ENCODE peak calls at places on chromosome 7, in eight cellular contexts. T, D, J, U, W, X, N and I are unnamed samples.

GRCh38 chr7:70776627-70777101 is 355.3 kb upstream of the GALNT17 start:
- DNase-seq in T (no peak), D (no peak), J (peak), U (no peak), W (no peak), X (no peak), N (no peak), I (no peak)

GRCh38 chr7:75624134-75624832 is 114.5 kb downstream of the HIP1 start:
- DNase-seq in T (no peak), D (no peak), J (no peak), U (no peak), W (no peak), X (no peak), N (peak), I (no peak)

GRCh38 chr7:129914536-129915272 is 38.1 kb downstream of the UBE2H start:
- DNase-seq in T (no peak), D (no peak), J (no peak), U (peak), W (no peak), X (no peak), N (no peak), I (no peak)

GRCh38 chr7:145030754-145031153 is 194.9 kb upstream of the TPK1 start:
- DNase-seq in T (no peak), D (no peak), J (no peak), U (no peak), W (no peak), X (no peak), N (no peak), I (no peak)

GRCh38 chr7:148173296-148173695 is 417.3 kb upstream of the C7orf33 start:
- DNase-seq in T (no peak), D (no peak), J (no peak), U (no peak), W (no peak), X (no peak), N (no peak), I (no peak)

GRCh38 chr7:77351539-77352004 is 64.6 kb downstream of the GSAP start:
- DNase-seq in T (no peak), D (peak), J (peak), U (peak), W (no peak), X (no peak), N (no peak), I (no peak)

GRCh38 chr7:48680996-48681395 is 243.4 kb upstream of the CDC14C start:
- DNase-seq in T (no peak), D (no peak), J (no peak), U (no peak), W (no peak), X (no peak), N (no peak), I (no peak)

GRCh38 chr7:137923380-137923779 is 76.6 kb upstream of the DGKI start:
- DNase-seq in T (no peak), D (no peak), J (no peak), U (no peak), W (no peak), X (no peak), N (no peak), I (no peak)

GRCh38 chr7:121872831-121873764 is at the start of gene PTPRZ1:
- DNase-seq in T (peak), D (peak), J (no peak), U (peak), W (no peak), X (no peak), N (no peak), I (no peak)

GRCh38 chr7:149414745-149415390 is 46.0 kb downstream of the ZNF777 start:
- DNase-seq in T (peak), D (peak), J (no peak), U (peak), W (no peak), X (no peak), N (no peak), I (no peak)

GRCh38 chr7:136036336-136036735 is 59.2 kb upstream of the MTPN start:
- DNase-seq in T (no peak), D (no peak), J (no peak), U (no peak), W (no peak), X (no peak), N (no peak), I (no peak)

GRCh38 chr7:96181174-96181573 is 140.7 kb downstream of the SLC25A13 start:
- DNase-seq in T (no peak), D (no peak), J (no peak), U (no peak), W (no peak), X (no peak), N (no peak), I (no peak)

GRCh38 chr7:157576415-157576814 is 239.6 kb downstream of the DNAJB6 start:
- DNase-seq in T (no peak), D (no peak), J (no peak), U (no peak), W (no peak), X (no peak), N (no peak), I (no peak)

GRCh38 chr7:20240080-20240926 is 23.1 kb upstream of the MACC1 start:
- DNase-seq in T (no peak), D (no peak), J (peak), U (no peak), W (no peak), X (no peak), N (no peak), I (no peak)

GRCh38 chr7:151452141-151452571 is 12.2 kb upstream of the CRYGN start:
- DNase-seq in T (no peak), D (no peak), J (no peak), U (no peak), W (no peak), X (no peak), N (no peak), I (no peak)

GRCh38 chr7:120272896-120273475 is at the start of gene KCND2:
- DNase-seq in T (no peak), D (peak), J (no peak), U (no peak), W (no peak), X (no peak), N (no peak), I (no peak)

GRCh38 chr7:15507235-15507634 is 54.6 kb downstream of the AGMO start:
- DNase-seq in T (no peak), D (no peak), J (no peak), U (no peak), W (no peak), X (no peak), N (no peak), I (no peak)

GRCh38 chr7:101126651-101127459 is at the start of gene SERPINE1:
- DNase-seq in T (no peak), D (peak), J (peak), U (peak), W (peak), X (peak), N (peak), I (no peak)

GRCh38 chr7:63789378-63790176 is 209.1 kb upstream of the ZNF722 start:
- DNase-seq in T (no peak), D (no peak), J (no peak), U (no peak), W (no peak), X (no peak), N (no peak), I (no peak)

GRCh38 chr7:132154695-132155471 is 421.4 kb downstream of the PLXNA4 start:
- DNase-seq in T (no peak), D (peak), J (no peak), U (no peak), W (no peak), X (no peak), N (no peak), I (no peak)

GRCh38 chr7:121298831-121299239 is 30.0 kb upstream of the WNT16 start:
- DNase-seq in T (no peak), D (no peak), J (no peak), U (no peak), W (peak), X (no peak), N (no peak), I (no peak)

GRCh38 chr7:35697414-35698175 is 2.7 kb upstream of the HERPUD2 start:
- DNase-seq in T (no peak), D (no peak), J (no peak), U (peak), W (no peak), X (peak), N (no peak), I (no peak)

GRCh38 chr7:128777156-128778123 is 1.8 kb upstream of the OPN1SW start:
- DNase-seq in T (no peak), D (no peak), J (no peak), U (peak), W (no peak), X (peak), N (peak), I (no peak)

GRCh38 chr7:27411145-27411544 is 168.5 kb downstream of the EVX1 start:
- DNase-seq in T (no peak), D (peak), J (no peak), U (no peak), W (no peak), X (no peak), N (no peak), I (no peak)

GRCh38 chr7:50754684-50755083 is 28.0 kb downstream of the GRB10 start:
- DNase-seq in T (no peak), D (no peak), J (no peak), U (peak), W (no peak), X (peak), N (no peak), I (no peak)

GRCh38 chr7:15461576-15461975 is 100.2 kb downstream of the AGMO start:
- DNase-seq in T (no peak), D (no peak), J (no peak), U (peak), W (no peak), X (no peak), N (no peak), I (no peak)

GRCh38 chr7:40403664-40404476 is 269.1 kb downstream of the SUGCT start:
- DNase-seq in T (no peak), D (no peak), J (no peak), U (no peak), W (no peak), X (peak), N (no peak), I (no peak)
- TF ChIP-seq POLR2AphosphoS5 in T (no peak), D (no peak), J (no peak), U (no peak), W (no peak), X (no peak), N (no peak), I (no peak)

GRCh38 chr7:146788008-146788407 is 671.4 kb downstream of the CNTNAP2 start:
- DNase-seq in T (no peak), D (no peak), J (no peak), U (no peak), W (no peak), X (no peak), N (no peak), I (no peak)
- H3K27ac ChIP-seq in T (no peak), D (no peak), J (no peak), U (no peak), W (no peak), X (no peak), N (no peak), I (no peak)

DNA sequence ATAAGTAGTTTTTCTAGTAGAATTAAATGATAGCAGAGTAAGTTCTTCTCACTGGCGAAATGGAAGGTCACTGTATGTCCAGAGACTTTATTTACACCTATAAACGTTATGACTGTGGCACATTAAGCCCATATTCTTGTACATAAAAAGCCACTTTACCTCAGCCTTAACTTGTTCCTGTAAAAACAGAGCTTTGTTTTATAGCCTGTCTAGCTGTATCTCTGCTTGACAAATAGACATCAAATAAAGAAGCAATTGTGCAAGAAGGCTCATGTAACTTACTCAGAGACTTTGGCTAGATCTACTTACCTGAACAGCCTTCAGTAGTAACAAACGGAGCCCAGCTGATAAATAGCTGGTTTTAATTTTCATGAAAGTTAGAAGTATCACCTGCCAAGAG is 324.1 kb upstream of the BMPER start:
- DNase-seq in T (no peak), D (no peak), J (no peak), U (no peak), W (no peak), X (no peak), N (no peak), I (no peak)
- TF ChIP-seq EZH2 in T (no peak), D (no peak), J (no peak), U (no peak), W (no peak), X (no peak), N (no peak), I (no peak)

GRCh38 chr7:1233328-1234048 is 816 bp downstream of the UNCX start:
- DNase-seq in T (no peak), D (peak), J (no peak), U (no peak), W (no peak), X (no peak), N (no peak), I (no peak)
- TF ChIP-seq POLR2AphosphoS5 in T (no peak), D (no peak), J (no peak), U (no peak), W (no peak), X (no peak), N (no peak), I (no peak)

GRCh38 chr7:73707045-73707631 is 12.3 kb downstream of the STX1A start:
- DNase-seq in T (no peak), D (peak), J (no peak), U (no peak), W (peak), X (no peak), N (no peak), I (no peak)
- H3K27ac ChIP-seq in T (no peak), D (no peak), J (no peak), U (no peak), W (peak), X (no peak), N (peak), I (peak)